ENCODE peak calls at places on chromosomes 13 and 19, in seven cellular contexts. X, B, N, T, Q, R and D are unnamed samples.

GRCh38 chr13:20525144-20525600 is 485 bp downstream of the CRYL1 start:
- DNase-seq in N (no peak), X (peak; percentile 17), R (no peak), Q (no peak), T (peak; percentile 15), B (no peak), D (peak; percentile 46)

GRCh38 chr13:40153516-40153915 is 498.1 kb downstream of the COG6 start:
- DNase-seq in R (no peak), B (no peak), Q (no peak), N (no peak), X (no peak), T (no peak), D (peak; percentile 61)

GRCh38 chr13:97310809-97311436 is 88.8 kb downstream of the MBNL2 start:
- DNase-seq in X (no peak), Q (no peak), N (no peak), T (no peak), R (no peak), B (no peak), D (no peak)

GRCh38 chr13:79679334-79679733 is 198.4 kb downstream of the NDFIP2 start:
- DNase-seq in Q (peak; percentile 69), N (peak; percentile 21), B (peak; percentile 56), X (peak; percentile 33), T (peak; percentile 53), R (no peak), D (peak; percentile 83)

GRCh38 chr13:98103942-98104880 is 38.7 kb upstream of the FARP1 start:
- DNase-seq in R (no peak), B (no peak), T (peak; percentile 47), Q (peak; percentile 43), N (no peak), X (peak; percentile 21), D (no peak)

GRCh38 chr19:9650345-9650744 is 24.6 kb downstream of the ZNF562 start:
- DNase-seq in T (no peak), X (no peak), Q (no peak), N (no peak), R (no peak), B (no peak), D (no peak)

GRCh38 chr19:674282-675151 is 1.7 kb upstream of the FSTL3 start:
- DNase-seq in X (no peak), N (no peak), B (no peak), Q (no peak), R (no peak), T (peak; percentile 30), D (no peak)

GRCh38 chr19:17302391-17303166 is 646 bp downstream of the ABHD8 start:
- DNase-seq in B (no peak), Q (no peak), X (peak; percentile 16), R (no peak), T (no peak), N (no peak), D (no peak)

GRCh38 chr13:102233566-102234208 is 168.2 kb downstream of the FGF14 start:
- DNase-seq in R (no peak), T (no peak), X (no peak), B (no peak), N (no peak), Q (no peak), D (no peak)

GRCh38 chr13:48410199-48410598 is 2.7 kb downstream of the LPAR6 start:
- DNase-seq in N (no peak), B (no peak), Q (no peak), X (no peak), R (no peak), T (no peak), D (peak; percentile 61)

GRCh38 chr13:99330942-99331341 is 23.7 kb upstream of the GPR183 start:
- DNase-seq in B (no peak), T (no peak), Q (no peak), N (no peak), X (no peak), R (no peak), D (no peak)

GRCh38 chr19:50258918-50259372 is 55.5 kb downstream of the MYH14 start:
- DNase-seq in N (peak; percentile 36), Q (peak; percentile 39), R (no peak), X (peak; percentile 65), B (no peak), T (no peak), D (no peak)

GRCh38 chr13:99694251-99694650 is 193.0 kb downstream of the TM9SF2 start:
- DNase-seq in X (no peak), Q (no peak), N (no peak), T (no peak), B (no peak), R (no peak), D (no peak)

GRCh38 chr13:111414341-111414740 is 93.9 kb downstream of the TEX29 start:
- DNase-seq in N (no peak), Q (no peak), X (no peak), R (no peak), B (no peak), T (no peak), D (no peak)

GRCh38 chr13:32153056-32153455 is 121.5 kb downstream of the FRY start:
- DNase-seq in B (no peak), R (no peak), X (no peak), Q (peak; percentile 20), N (no peak), T (no peak), D (peak; percentile 64)
- TF ChIP-seq MAX in B (no peak), R (no peak), X (no peak), Q (no peak), N (no peak), T (no peak), D (no peak)

DNA sequence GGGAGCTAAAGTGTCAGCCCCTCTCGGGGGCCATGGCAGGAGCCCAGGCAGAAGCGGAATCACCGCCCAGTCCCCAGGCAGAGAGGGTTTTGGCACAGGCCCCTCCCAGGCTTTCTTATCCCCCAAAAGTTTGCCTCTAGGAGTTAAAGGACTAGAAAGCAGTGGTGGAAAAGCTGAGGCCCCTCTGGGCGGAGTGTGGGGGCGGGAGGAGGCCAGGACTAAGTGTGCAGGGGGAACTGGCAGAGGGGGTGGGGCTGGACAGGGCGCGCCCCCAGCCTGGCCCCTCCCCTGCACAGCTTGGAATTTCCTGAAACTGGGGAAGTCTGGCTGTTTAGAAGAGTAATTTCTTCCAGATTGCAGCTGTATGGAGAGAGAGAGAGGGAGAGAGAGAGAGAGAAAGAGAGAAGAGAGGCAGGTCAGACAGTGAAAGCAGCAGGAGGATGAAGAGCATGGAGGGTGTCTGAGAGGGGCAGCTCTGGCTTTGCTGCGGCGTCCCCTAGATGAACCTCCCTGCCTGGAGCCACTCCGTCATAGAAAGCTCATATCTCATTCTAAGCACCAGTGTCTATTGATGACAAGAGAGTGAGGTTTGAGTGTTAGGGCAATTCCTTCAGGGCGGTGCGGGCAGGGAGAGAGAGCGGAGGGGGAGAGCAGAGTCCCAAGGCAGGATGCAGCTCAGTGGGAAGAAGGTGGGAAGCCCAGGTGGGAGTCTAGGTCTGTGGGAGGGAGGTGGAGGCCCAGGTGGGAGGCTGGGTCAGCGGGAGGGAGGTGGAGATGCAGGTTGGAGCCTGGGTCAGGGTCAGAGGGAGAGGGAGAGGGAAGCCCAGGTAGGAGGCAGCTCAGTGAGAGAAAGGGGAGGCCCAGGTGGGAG is at the start of gene CDC42EP5:
- DNase-seq in N (no peak), R (no peak), Q (no peak), B (no peak), T (no peak), X (peak; percentile 53), D (peak; percentile 90)
- H3K27ac ChIP-seq in N (no peak within 1 kb of the TSS), R (no peak within 1 kb of the TSS), Q (peak within 1 kb of the TSS; percentile 30), B (no peak within 1 kb of the TSS), T (no peak within 1 kb of the TSS), X (no peak within 1 kb of the TSS), D (peak within 1 kb of the TSS; percentile 68)

GRCh38 chr19:35206855-35207254 is 21.7 kb downstream of the FAM187B start:
- DNase-seq in N (no peak), R (no peak), B (no peak), Q (no peak), T (no peak), X (no peak), D (no peak)

GRCh38 chr19:35202722-35203674 is 25.5 kb downstream of the FAM187B start:
- DNase-seq in X (no peak), R (no peak), N (peak; percentile 75), T (no peak), B (no peak), Q (no peak), D (no peak)

GRCh38 chr19:35205733-35206323 is 22.7 kb downstream of the FAM187B start:
- DNase-seq in R (no peak), B (no peak), X (no peak), Q (no peak), N (no peak), T (no peak), D (no peak)

GRCh38 chr19:35206379-35206778 is 22.2 kb downstream of the FAM187B start:
- DNase-seq in X (no peak), R (peak; percentile 52), N (no peak), B (no peak), T (no peak), Q (no peak), D (no peak)

DNA sequence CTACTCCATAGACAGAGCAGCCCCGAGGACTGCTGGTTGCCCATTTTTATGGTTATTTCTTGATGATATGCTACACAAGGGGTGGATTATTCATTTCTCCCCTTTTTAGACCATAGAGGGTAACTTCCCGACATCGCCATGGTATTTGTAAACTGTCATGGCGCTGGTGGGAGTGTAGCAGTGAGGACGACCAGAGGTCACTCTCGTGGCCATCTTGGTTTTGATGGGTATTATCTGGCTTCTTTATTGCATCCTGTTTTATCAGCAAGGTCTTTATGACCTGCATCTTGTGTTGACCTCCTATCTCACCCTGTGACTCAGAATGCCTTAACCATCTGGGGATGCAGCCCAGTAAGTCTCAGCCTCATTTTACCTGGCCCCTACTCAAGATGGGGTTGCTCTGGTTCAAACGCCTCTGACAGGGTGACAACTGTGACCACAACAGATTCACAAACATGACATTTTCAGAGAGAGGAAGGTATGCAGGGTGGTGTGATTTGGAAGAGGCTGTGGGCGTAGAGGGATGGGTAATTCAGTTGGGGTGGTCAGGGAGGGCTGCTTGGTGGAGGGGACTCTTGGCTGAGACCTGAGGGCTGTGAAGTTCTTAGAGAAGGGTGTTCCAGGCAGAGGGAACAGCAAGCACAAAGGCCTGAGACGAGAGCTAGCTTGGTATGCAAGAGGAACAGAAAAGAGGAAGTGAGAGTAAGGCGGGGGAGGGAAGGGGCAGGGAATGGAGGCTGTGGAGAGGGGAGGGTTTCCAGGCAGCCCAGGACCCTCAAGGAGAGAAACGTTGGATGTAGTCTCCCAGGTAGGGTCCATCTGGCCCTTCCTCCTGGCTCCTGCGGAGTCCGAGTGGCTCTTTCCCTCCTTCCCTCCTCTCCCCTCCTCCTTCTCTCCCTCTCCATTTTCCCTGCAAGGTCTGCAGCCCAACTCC is 23.5 kb downstream of the FAM187B start:
- DNase-seq in T (no peak), Q (no peak), N (no peak), B (no peak), X (no peak), R (peak; percentile 87), D (no peak)
- H3K4me1 ChIP-seq in T (no peaks in the 10 kb centered on the region), Q (no peaks in the 10 kb centered on the region), N (peaks cover 9% of the 10 kb centered on the region), B (peaks cover 15% of the 10 kb centered on the region), X (peaks cover 25% of the 10 kb centered on the region), R (peaks cover 33% of the 10 kb centered on the region), D (no peaks in the 10 kb centered on the region)

GRCh38 chr13:75417006-75417384 is 65.0 kb downstream of the TBC1D4 start:
- DNase-seq in B (no peak), T (no peak), Q (no peak), R (no peak), N (no peak), X (no peak), D (no peak)

GRCh38 chr13:75418186-75418843 is 63.7 kb downstream of the TBC1D4 start:
- DNase-seq in N (no peak), R (no peak), X (no peak), Q (no peak), B (no peak), T (no peak), D (no peak)

GRCh38 chr13:75419656-75420055 is 62.3 kb downstream of the TBC1D4 start:
- DNase-seq in R (no peak), Q (no peak), N (no peak), T (no peak), X (no peak), B (no peak), D (no peak)

GRCh38 chr13:75417647-75418046 is 64.3 kb downstream of the TBC1D4 start:
- DNase-seq in N (no peak), Q (no peak), T (no peak), X (no peak), B (no peak), R (no peak), D (no peak)

GRCh38 chr13:75418997-75419396 is 63.0 kb downstream of the TBC1D4 start:
- DNase-seq in T (no peak), Q (no peak), X (no peak), R (no peak), B (no peak), N (no peak), D (no peak)
- TF ChIP-seq MAX in T (no peak), Q (no peak), X (no peak), R (no peak), B (no peak), N (no peak), D (no peak)